ENCODE peak calls at places on chromosomes 1 and 21, in nine cellular contexts. One of them, this sample, is unnamed.

GRCh38 chr21:18147678-18148077 is 97.0 kb upstream of the CHODL start:
- DNase-seq in islet precursor cell: no peak
- DNase-seq in AG04450: no peak
- DNase-seq in Karpas-422: no peak
- DNase-seq in coronary artery: no peak
- DNase-seq in EL: no peak
- DNase-seq in M059J: no peak
- DNase-seq in thyroid gland: no peak
- DNase-seq in activated CD4-positive, CD25-positive, alpha-beta regulatory T cell: no peak
- DNase-seq in this sample: no peak

GRCh38 chr1:156111355-156111962 is 3.1 kb upstream of the LMNA start:
- DNase-seq in islet precursor cell: no peak
- DNase-seq in AG04450: no peak
- DNase-seq in Karpas-422: no peak
- DNase-seq in coronary artery: no peak
- DNase-seq in EL: no peak
- DNase-seq in M059J: no peak
- DNase-seq in thyroid gland: no peak
- DNase-seq in activated CD4-positive, CD25-positive, alpha-beta regulatory T cell: no peak
- DNase-seq in this sample: no peak

GRCh38 chr1:225254676-225255075 is 173.2 kb downstream of the LBR start:
- DNase-seq in islet precursor cell: no peak
- DNase-seq in AG04450: no peak
- DNase-seq in Karpas-422: no peak
- DNase-seq in coronary artery: no peak
- DNase-seq in EL: no peak
- DNase-seq in M059J: peak
- DNase-seq in thyroid gland: no peak
- DNase-seq in activated CD4-positive, CD25-positive, alpha-beta regulatory T cell: no peak
- DNase-seq in this sample: no peak

GRCh38 chr1:243301059-243301458 is 45.2 kb downstream of the SDCCAG8 start:
- DNase-seq in islet precursor cell: no peak
- DNase-seq in AG04450: no peak
- DNase-seq in Karpas-422: no peak
- DNase-seq in coronary artery: no peak
- DNase-seq in EL: no peak
- DNase-seq in M059J: no peak
- DNase-seq in thyroid gland: no peak
- DNase-seq in activated CD4-positive, CD25-positive, alpha-beta regulatory T cell: no peak
- DNase-seq in this sample: no peak

GRCh38 chr1:36408479-36408878 is 10.8 kb upstream of the LSM10 start:
- DNase-seq in islet precursor cell: no peak
- DNase-seq in AG04450: no peak
- DNase-seq in Karpas-422: no peak
- DNase-seq in coronary artery: no peak
- DNase-seq in EL: peak
- DNase-seq in M059J: peak
- DNase-seq in thyroid gland: no peak
- DNase-seq in activated CD4-positive, CD25-positive, alpha-beta regulatory T cell: no peak
- DNase-seq in this sample: no peak

GRCh38 chr1:52142220-52143153 is 598 bp downstream of the ZFYVE9 start:
- DNase-seq in islet precursor cell: peak
- DNase-seq in AG04450: no peak
- DNase-seq in Karpas-422: peak
- DNase-seq in coronary artery: peak
- DNase-seq in EL: peak
- DNase-seq in M059J: peak
- DNase-seq in thyroid gland: peak
- DNase-seq in activated CD4-positive, CD25-positive, alpha-beta regulatory T cell: no peak
- DNase-seq in this sample: no peak

GRCh38 chr1:45622267-45622890 is 1.5 kb downstream of the CCDC17 start:
- DNase-seq in islet precursor cell: no peak
- DNase-seq in AG04450: no peak
- DNase-seq in Karpas-422: no peak
- DNase-seq in coronary artery: peak
- DNase-seq in EL: no peak
- DNase-seq in M059J: no peak
- DNase-seq in thyroid gland: no peak
- DNase-seq in activated CD4-positive, CD25-positive, alpha-beta regulatory T cell: no peak
- DNase-seq in this sample: no peak

GRCh38 chr1:214764502-214764901 is 161.5 kb downstream of the CENPF start:
- DNase-seq in islet precursor cell: no peak
- DNase-seq in AG04450: no peak
- DNase-seq in Karpas-422: peak
- DNase-seq in coronary artery: no peak
- DNase-seq in EL: no peak
- DNase-seq in M059J: no peak
- DNase-seq in thyroid gland: no peak
- DNase-seq in activated CD4-positive, CD25-positive, alpha-beta regulatory T cell: no peak
- DNase-seq in this sample: no peak

GRCh38 chr1:232628335-232629214 is 1.4 kb downstream of the SIPA1L2 start:
- DNase-seq in islet precursor cell: no peak
- DNase-seq in AG04450: no peak
- DNase-seq in Karpas-422: no peak
- DNase-seq in coronary artery: no peak
- DNase-seq in EL: peak
- DNase-seq in M059J: peak
- DNase-seq in thyroid gland: peak
- DNase-seq in activated CD4-positive, CD25-positive, alpha-beta regulatory T cell: no peak
- DNase-seq in this sample: no peak

GRCh38 chr1:160539896-160540858 is 17.1 kb upstream of the SLAMF6 start:
- DNase-seq in islet precursor cell: peak
- DNase-seq in AG04450: no peak
- DNase-seq in Karpas-422: peak
- DNase-seq in coronary artery: no peak
- DNase-seq in EL: no peak
- DNase-seq in M059J: peak
- DNase-seq in thyroid gland: no peak
- DNase-seq in activated CD4-positive, CD25-positive, alpha-beta regulatory T cell: peak
- DNase-seq in this sample: peak

GRCh38 chr1:47934243-47934805 is 62.9 kb downstream of the TRABD2B start:
- DNase-seq in islet precursor cell: peak
- DNase-seq in AG04450: no peak
- DNase-seq in Karpas-422: no peak
- DNase-seq in coronary artery: peak
- DNase-seq in EL: no peak
- DNase-seq in M059J: peak
- DNase-seq in thyroid gland: peak
- DNase-seq in activated CD4-positive, CD25-positive, alpha-beta regulatory T cell: no peak
- DNase-seq in this sample: no peak

GRCh38 chr1:248576219-248576980 is 1.8 kb upstream of the OR2T34 start:
- DNase-seq in islet precursor cell: no peak
- DNase-seq in AG04450: no peak
- DNase-seq in Karpas-422: no peak
- DNase-seq in coronary artery: no peak
- DNase-seq in EL: no peak
- DNase-seq in M059J: no peak
- DNase-seq in thyroid gland: no peak
- DNase-seq in activated CD4-positive, CD25-positive, alpha-beta regulatory T cell: no peak
- DNase-seq in this sample: no peak

GRCh38 chr1:111174070-111174469 is 26.4 kb downstream of the DENND2D start:
- DNase-seq in islet precursor cell: no peak
- DNase-seq in AG04450: no peak
- DNase-seq in Karpas-422: no peak
- DNase-seq in coronary artery: no peak
- DNase-seq in EL: no peak
- DNase-seq in M059J: no peak
- DNase-seq in thyroid gland: no peak
- DNase-seq in activated CD4-positive, CD25-positive, alpha-beta regulatory T cell: no peak
- DNase-seq in this sample: no peak

This sample was measured in central memory CD8-positive, alpha-beta T cell.